ENCODE peak calls at places on chromosomes 7 and 10, in six cellular contexts. S, M, W, K, U and C are unnamed samples.

GRCh38 chr10:48733329-48733728 is 48.7 kb downstream of the WDFY4 start:
- DNase-seq in K (no peak), M (no peak), U (peak), S (no peak), W (no peak), C (no peak)

GRCh38 chr7:85529831-85530230 is 343.0 kb upstream of the SEMA3D start:
- DNase-seq in M (peak), S (no peak), U (no peak), K (peak), W (peak), C (peak)

GRCh38 chr7:28231181-28231580 is 50.6 kb upstream of the JAZF1 start:
- DNase-seq in K (no peak), S (no peak), U (no peak), W (no peak), M (no peak), C (no peak)

GRCh38 chr7:89017676-89018075 is 222.1 kb upstream of the TEX47 start:
- DNase-seq in U (no peak), W (no peak), M (no peak), K (no peak), S (no peak), C (no peak)

GRCh38 chr10:14329609-14330246 is 996 bp downstream of the FRMD4A start:
- DNase-seq in K (no peak), M (no peak), S (no peak), U (peak), W (no peak), C (no peak)

GRCh38 chr7:33673029-33673700 is 232.2 kb upstream of the BMPER start:
- DNase-seq in M (no peak), K (no peak), S (no peak), U (peak), W (no peak), C (no peak)

GRCh38 chr7:134836447-134836846 is 57.0 kb downstream of the CALD1 start:
- DNase-seq in K (no peak), S (no peak), M (peak), W (peak), U (no peak), C (no peak)

GRCh38 chr7:33155811-33156210 is 26.4 kb downstream of the BBS9 start:
- DNase-seq in U (no peak), S (no peak), K (no peak), M (peak), W (peak), C (peak)

GRCh38 chr7:156178214-156178613 is 366.0 kb upstream of the SHH start:
- DNase-seq in M (no peak), U (peak), K (no peak), S (peak), W (no peak), C (no peak)

GRCh38 chr7:27197137-27198042 is 2.5 kb downstream of the HOXA13 start:
- DNase-seq in M (no peak), S (no peak), U (peak), W (no peak), K (no peak), C (no peak)

GRCh38 chr10:14017380-14017943 is 313.3 kb downstream of the FRMD4A start:
- DNase-seq in K (peak), S (no peak), W (peak), M (peak), U (no peak), C (peak)

GRCh38 chr7:95684037-95684436 is 87.7 kb upstream of the PDK4 start:
- DNase-seq in W (peak), U (no peak), M (peak), K (no peak), S (no peak), C (peak)

GRCh38 chr7:131546583-131547111 is 9.8 kb downstream of the PODXL start:
- DNase-seq in K (no peak), U (peak), W (no peak), S (no peak), M (no peak), C (no peak)

GRCh38 chr10:59898125-59898835 is 8.1 kb downstream of the CCDC6 start:
- DNase-seq in S (no peak), U (no peak), W (no peak), M (no peak), K (no peak), C (no peak)

GRCh38 chr10:49273082-49273465 is 25.9 kb upstream of the C10orf71 start:
- DNase-seq in W (no peak), M (no peak), S (no peak), U (peak), K (no peak), C (no peak)

GRCh38 chr10:34522542-34522941 is 292.6 kb downstream of the PARD3 start:
- DNase-seq in W (peak), S (no peak), M (peak), U (no peak), K (no peak), C (no peak)

GRCh38 chr7:20021834-20022233 is 195.3 kb downstream of the MACC1 start:
- DNase-seq in S (no peak), W (no peak), K (no peak), U (no peak), M (no peak), C (no peak)

GRCh38 chr7:93364806-93365205 is 132.6 kb downstream of the VPS50 start:
- DNase-seq in K (no peak), U (no peak), S (no peak), W (no peak), M (no peak), C (no peak)

GRCh38 chr10:48946891-48947500 is 7.4 kb upstream of the LRRC18 start:
- DNase-seq in K (no peak), S (peak), W (peak), M (peak), U (no peak), C (no peak)

GRCh38 chr10:132545659-132546367 is 8.2 kb downstream of the INPP5A start:
- DNase-seq in K (no peak), S (no peak), U (peak), W (no peak), M (no peak), C (no peak)

GRCh38 chr7:8357536-8357935 is 75.9 kb upstream of the NXPH1 start:
- DNase-seq in S (no peak), M (no peak), U (no peak), W (no peak), K (no peak), C (no peak)

GRCh38 chr7:96723622-96724021 is 14.0 kb upstream of the SEM1 start:
- DNase-seq in W (no peak), S (no peak), U (no peak), K (no peak), M (peak), C (peak)

GRCh38 chr10:70312972-70313371 is 29.2 kb upstream of the NPFFR1 start:
- DNase-seq in S (no peak), K (no peak), W (no peak), U (peak), M (peak), C (peak)

GRCh38 chr10:77899080-77899477 is 27.5 kb downstream of the DLG5 start:
- DNase-seq in M (peak), K (peak), U (no peak), W (peak), S (no peak), C (peak)

GRCh38 chr7:4261038-4261960 is 420.8 kb upstream of the FOXK1 start:
- DNase-seq in U (peak), S (no peak), M (no peak), K (no peak), W (no peak), C (no peak)

GRCh38 chr10:42970451-42971250 is 106.2 kb upstream of the RET start:
- DNase-seq in W (no peak), M (no peak), K (no peak), S (peak), U (peak), C (no peak)

GRCh38 chr10:52486840-52487611 is 172.9 kb downstream of the DKK1 start:
- DNase-seq in K (peak), U (no peak), S (no peak), M (peak), W (peak), C (peak)

GRCh38 chr10:83410570-83410969 is 728.7 kb upstream of the GHITM start:
- DNase-seq in K (no peak), U (no peak), W (no peak), M (no peak), S (no peak), C (no peak)

GRCh38 chr10:91220954-91221696 is 662 bp downstream of the PCGF5 start:
- DNase-seq in M (peak), K (no peak), U (no peak), W (peak), S (no peak), C (no peak)

GRCh38 chr10:128036746-128037542 is 89.3 kb downstream of the MKI67 start:
- DNase-seq in K (no peak), M (no peak), U (no peak), S (no peak), W (peak), C (no peak)

GRCh38 chr10:26438534-26439269 is 561 bp downstream of the APBB1IP start:
- DNase-seq in U (peak), W (no peak), S (peak), M (peak), K (no peak), C (no peak)

GRCh38 chr7:10798044-10798443 is 175.6 kb upstream of the PHF14 start:
- DNase-seq in K (no peak), W (no peak), S (no peak), M (no peak), U (no peak), C (no peak)

GRCh38 chr10:44627591-44628354 is 242.9 kb upstream of the CXCL12 start:
- DNase-seq in K (no peak), W (peak), S (no peak), M (peak), U (no peak), C (peak)

GRCh38 chr7:22730921-22731654 is 4.1 kb downstream of the IL6 start:
- DNase-seq in W (peak), U (no peak), M (peak), K (no peak), S (no peak), C (peak)

GRCh38 chr7:2635810-2636701 is 4.3 kb downstream of the TTYH3 start:
- DNase-seq in W (no peak), M (no peak), U (no peak), K (no peak), S (peak), C (no peak)

GRCh38 chr7:77674878-77675277 is 21.4 kb upstream of the RSBN1L start:
- DNase-seq in M (peak), K (no peak), S (peak), U (no peak), W (peak), C (peak)

GRCh38 chr7:128920913-128921582 is 10.5 kb upstream of the KCP start:
- DNase-seq in U (peak), K (no peak), M (no peak), W (no peak), S (no peak), C (no peak)

GRCh38 chr7:128919241-128919640 is 8.7 kb upstream of the KCP start:
- DNase-seq in S (peak), U (no peak), W (no peak), K (no peak), M (no peak), C (no peak)

GRCh38 chr7:128921866-128922440 is 11.4 kb upstream of the KCP start:
- DNase-seq in K (no peak), W (no peak), S (peak), U (peak), M (no peak), C (no peak)

GRCh38 chr7:128918266-128918665 is 7.8 kb upstream of the KCP start:
- DNase-seq in M (no peak), S (peak), W (no peak), K (no peak), U (no peak), C (no peak)

GRCh38 chr7:128919881-128920789 is 9.6 kb upstream of the KCP start:
- DNase-seq in M (no peak), U (peak), S (no peak), W (no peak), K (no peak), C (no peak)
- TF ChIP-seq CTCF in M (no peak), U (peak), S (no peak), W (no peak), K (no peak), C (no peak)

GRCh38 chr10:61389887-61390286 is 63.3 kb downstream of the TMEM26 start:
- DNase-seq in M (no peak), U (no peak), W (no peak), K (no peak), S (no peak), C (no peak)
- H3K4me3 ChIP-seq in M (no peak), U (no peak), W (no peak), K (no peak), S (no peak), C (no peak)

DNA sequence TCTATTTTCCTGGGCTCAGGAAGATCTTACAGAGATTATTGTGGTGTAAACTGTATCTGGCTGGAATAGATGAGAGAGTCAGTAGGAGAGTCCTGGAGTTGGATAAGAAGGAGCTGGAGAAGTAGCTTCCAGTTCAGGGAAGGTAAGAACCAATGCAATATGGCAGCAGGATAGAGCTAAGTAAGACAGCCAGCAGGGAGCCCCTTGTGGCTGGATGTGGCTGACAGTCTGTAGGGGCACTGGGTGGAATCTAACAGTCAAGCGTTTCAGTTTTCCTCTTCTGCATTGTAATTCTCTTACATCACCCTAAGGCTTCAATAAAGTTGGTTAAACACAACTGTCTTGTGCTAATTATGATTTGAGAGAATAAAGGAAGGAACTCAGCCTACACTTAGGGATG is 105.8 kb upstream of the EEPD1 start:
- DNase-seq in M (peak), W (no peak), K (no peak), U (peak), S (no peak), C (no peak)
- TF ChIP-seq CTCF in M (peak), W (no peak), K (peak), U (peak), S (no peak), C (peak)

GRCh38 chr7:150996289-150997074 is 5.7 kb downstream of the NOS3 start:
- DNase-seq in S (no peak), K (no peak), W (no peak), M (no peak), U (peak), C (no peak)

GRCh38 chr7:150992833-150993302 is 2.1 kb downstream of the NOS3 start:
- DNase-seq in K (no peak), U (peak), S (no peak), W (no peak), M (no peak), C (peak)

GRCh38 chr7:150994141-150994837 is 3.5 kb downstream of the NOS3 start:
- DNase-seq in K (no peak), U (peak), M (no peak), W (no peak), S (no peak), C (no peak)

GRCh38 chr7:150993511-150993910 is 2.7 kb downstream of the NOS3 start:
- DNase-seq in W (no peak), U (peak), K (no peak), S (no peak), M (no peak), C (no peak)

GRCh38 chr7:150994838-150995510 is 4.2 kb downstream of the NOS3 start:
- DNase-seq in W (no peak), U (peak), K (no peak), S (no peak), M (no peak), C (no peak)
- H3K4me3 ChIP-seq in W (no peak), U (no peak), K (no peak), S (peak), M (no peak), C (no peak)

GRCh38 chr10:73773152-73773879 is 8.5 kb upstream of the CHCHD1 start:
- DNase-seq in S (no peak), U (no peak), K (no peak), M (no peak), W (no peak), C (no peak)

GRCh38 chr10:73769396-73769795 is 12.5 kb upstream of the CHCHD1 start:
- DNase-seq in K (no peak), W (no peak), M (no peak), U (no peak), S (no peak), C (no peak)

GRCh38 chr10:73771722-73772279 is 10.0 kb upstream of the CHCHD1 start:
- DNase-seq in U (peak), K (no peak), M (peak), S (peak), W (no peak), C (peak)

GRCh38 chr10:73772280-73773151 is 9.3 kb upstream of the CHCHD1 start:
- DNase-seq in U (peak), K (no peak), S (peak), W (peak), M (peak), C (peak)

DNA sequence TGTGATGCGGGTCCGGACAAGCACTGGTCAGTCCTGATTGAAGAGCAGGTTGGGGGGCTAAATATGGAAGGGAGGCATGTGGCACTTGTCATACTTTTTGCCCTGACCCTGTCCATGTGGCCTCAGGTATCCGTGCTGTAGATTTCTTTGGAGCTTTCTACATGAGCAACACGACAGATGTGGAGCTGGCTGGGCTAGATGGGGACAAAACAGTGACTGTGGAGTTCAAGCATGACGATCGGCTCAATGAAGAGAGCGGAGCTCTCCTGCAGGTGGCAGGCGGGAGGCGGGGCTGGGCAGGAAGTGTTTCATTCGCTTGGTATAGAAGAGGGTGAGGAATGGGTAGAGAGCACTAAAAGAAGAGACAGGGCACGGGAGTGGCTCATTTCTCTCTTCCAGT is 13.0 kb upstream of the CHCHD1 start:
- DNase-seq in W (no peak), U (peak), M (no peak), S (no peak), K (no peak), C (no peak)
- TF ChIP-seq CTCF in W (no peak), U (peak), M (no peak), S (no peak), K (no peak), C (no peak)

DNA sequence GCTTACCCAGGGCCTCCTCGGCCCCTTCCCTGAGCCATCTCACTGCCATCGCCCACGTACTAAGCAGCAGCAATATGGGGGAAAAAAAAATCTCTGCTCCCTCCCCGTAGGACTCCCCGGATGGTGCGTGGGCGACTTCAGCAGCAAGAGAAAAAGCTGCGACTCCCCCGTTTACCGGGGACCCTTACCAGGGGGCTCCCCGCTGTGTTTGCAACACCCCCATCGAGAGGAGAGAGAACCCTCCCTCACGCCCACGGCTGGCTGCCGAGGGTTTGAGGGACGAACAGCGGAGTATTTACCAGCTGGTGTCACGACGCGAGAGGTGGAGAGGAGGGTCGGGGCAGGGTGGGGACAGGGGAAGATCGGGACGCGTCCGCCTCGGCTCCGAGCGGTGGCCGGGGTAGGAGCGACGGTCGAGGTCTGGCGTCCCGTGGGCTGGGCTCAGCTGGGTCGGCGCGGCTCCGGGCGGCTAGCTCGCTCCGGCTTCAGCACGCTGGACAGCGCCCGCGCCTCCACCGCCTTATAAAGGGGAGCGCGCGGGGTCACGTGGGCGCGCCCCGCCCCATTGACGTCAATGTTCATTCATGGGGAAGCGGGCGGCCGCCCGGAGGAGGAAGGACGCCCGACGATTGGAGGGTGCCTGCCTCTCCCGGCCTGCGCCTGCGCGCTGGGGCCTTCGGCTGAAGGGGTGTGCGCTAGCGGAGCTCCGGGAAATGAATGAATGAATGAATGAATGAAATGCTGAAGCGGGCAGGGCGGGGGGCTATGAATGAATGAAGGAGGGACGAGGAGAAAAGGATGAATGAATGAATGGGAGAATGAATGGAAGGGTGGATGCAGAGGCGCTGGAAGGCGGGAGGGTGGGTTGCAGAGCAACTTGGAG is at the start of gene VGF:
- DNase-seq in W (peak), U (peak), S (peak), K (peak), M (peak), C (peak)
- H3K4me3 ChIP-seq in W (peak), U (peak), S (no peak), K (peak), M (peak), C (peak)

GRCh38 chr10:118595598-118596425 is at the start of gene PRLHR:
- DNase-seq in K (no peak), S (no peak), W (no peak), M (peak), U (peak), C (no peak)
- TF ChIP-seq CTCF in K (no peak), S (no peak), W (no peak), M (no peak), U (peak), C (no peak)